ENCODE peak calls at places on chromosomes 16 and 17, in four cellular contexts. W is GM12891, C is H1, G is HepG2. D is an unnamed sample.

GRCh38 chr16:31461921-31462804 is 2.9 kb downstream of the ARMC5 start:
- DNase-seq in W (no peak), C (no peak), G (no peak), D (no peak)

GRCh38 chr17:79125503-79125902 is 50.9 kb downstream of the ENGASE start:
- DNase-seq in W (no peak), C (no peak), G (no peak), D (peak)

GRCh38 chr17:46853896-46854444 is 2.6 kb downstream of the WNT9B start:
- DNase-seq in W (no peak), C (no peak), G (no peak), D (no peak)

GRCh38 chr17:61245706-61246135 is 153.9 kb upstream of the TBX2 start:
- DNase-seq in W (no peak), C (peak), G (no peak), D (no peak)

GRCh38 chr16:10787304-10787703 is 31.3 kb downstream of the TVP23A start:
- DNase-seq in W (no peak), C (no peak), G (no peak), D (no peak)

GRCh38 chr16:83954577-83955016 is 1.6 kb downstream of the OSGIN1 start:
- DNase-seq in W (no peak), C (no peak), G (peak), D (no peak)

GRCh38 chr16:48126801-48127644 is 28.8 kb downstream of the ABCC12 start:
- DNase-seq in W (no peak), C (no peak), G (peak), D (no peak)

GRCh38 chr16:11481987-11482386 is 104.7 kb downstream of the LITAF start:
- DNase-seq in W (no peak), C (no peak), G (no peak), D (no peak)

GRCh38 chr17:50613596-50613995 is 21.1 kb upstream of the ABCC3 start:
- DNase-seq in W (no peak), C (no peak), G (no peak), D (peak)

GRCh38 chr17:2025220-2025621 is at the start of gene RTN4RL1:
- DNase-seq in W (peak), C (no peak), G (no peak), D (peak)

GRCh38 chr16:31016018-31016417 is 5.6 kb upstream of the STX1B start:
- DNase-seq in W (no peak), C (no peak), G (peak), D (peak)

GRCh38 chr16:70772493-70772892 is 28.5 kb downstream of the VAC14 start:
- DNase-seq in W (no peak), C (no peak), G (no peak), D (no peak)

GRCh38 chr16:58057126-58057525 is 31.6 kb downstream of the MMP15 start:
- DNase-seq in W (no peak), C (no peak), G (no peak), D (no peak)

GRCh38 chr17:38673714-38674012 is 1.1 kb downstream of the EPOP start:
- DNase-seq in W (peak), C (no peak), G (no peak), D (peak)

GRCh38 chr16:533391-534088 is 6.0 kb downstream of the CAPN15 start:
- DNase-seq in W (no peak), C (no peak), G (peak), D (no peak)

GRCh38 chr17:15930426-15930825 is 14.5 kb upstream of the ADORA2B start:
- DNase-seq in W (no peak), C (no peak), G (no peak), D (no peak)

GRCh38 chr17:78414178-78415162 is 36.0 kb downstream of the PGS1 start:
- DNase-seq in W (no peak), C (no peak), G (no peak), D (no peak)

GRCh38 chr17:44642861-44643260 is 13.4 kb upstream of the MEIOC start:
- DNase-seq in W (no peak), C (no peak), G (no peak), D (no peak)

GRCh38 chr16:49602201-49603041 is 228.8 kb downstream of the C16orf78 start:
- DNase-seq in W (no peak), C (no peak), G (no peak), D (no peak)

GRCh38 chr16:50954469-50954868 is 196.6 kb downstream of the SALL1 start:
- DNase-seq in W (no peak), C (no peak), G (no peak), D (no peak)

GRCh38 chr17:60435244-60436170 is 13.2 kb downstream of the CHCT1 start:
- DNase-seq in W (peak), C (no peak), G (peak), D (peak)

GRCh38 chr17:73462830-73463229 is 151.0 kb upstream of the CDC42EP4 start:
- DNase-seq in W (no peak), C (no peak), G (no peak), D (no peak)

GRCh38 chr17:59505610-59506276 is 59.7 kb upstream of the DHX40 start:
- DNase-seq in W (no peak), C (no peak), G (peak), D (no peak)

GRCh38 chr17:4558311-4558972 is 1.9 kb downstream of the GGT6 start:
- DNase-seq in W (no peak), C (no peak), G (no peak), D (no peak)

GRCh38 chr17:38352245-38353083 is 820 bp downstream of the SOCS7 start:
- DNase-seq in W (no peak), C (no peak), G (no peak), D (peak)

GRCh38 chr16:24747425-24747824 is 18.0 kb downstream of the TNRC6A start:
- DNase-seq in W (no peak), C (no peak), G (no peak), D (no peak)

GRCh38 chr17:5784791-5785190 is 200.5 kb upstream of the NLRP1 start:
- DNase-seq in W (no peak), C (no peak), G (no peak), D (no peak)

GRCh38 chr16:78584213-78584860 is 484.9 kb downstream of the WWOX start:
- DNase-seq in W (no peak), C (no peak), G (no peak), D (no peak)

GRCh38 chr17:64095144-64095882 is 34.6 kb downstream of the ERN1 start:
- DNase-seq in W (no peak), C (peak), G (no peak), D (no peak)

GRCh38 chr17:76139801-76140660 is 1.0 kb downstream of the FOXJ1 start:
- DNase-seq in W (peak), C (no peak), G (no peak), D (peak)

GRCh38 chr16:30930160-30930571 is 6.8 kb downstream of the FBXL19 start:
- DNase-seq in W (no peak), C (no peak), G (no peak), D (no peak)

GRCh38 chr17:56125830-56126819 is 27.1 kb upstream of the ANKFN1 start:
- DNase-seq in W (no peak), C (no peak), G (peak), D (peak)

GRCh38 chr17:11240841-11241610 is at the start of gene SHISA6:
- DNase-seq in W (no peak), C (no peak), G (no peak), D (peak)

GRCh38 chr16:58651965-58652348 is 22.3 kb upstream of the CNOT1 start:
- DNase-seq in W (no peak), C (no peak), G (no peak), D (no peak)

GRCh38 chr17:29826045-29826692 is 103.9 kb downstream of the SSH2 start:
- DNase-seq in W (no peak), C (no peak), G (no peak), D (no peak)

GRCh38 chr17:49357516-49357915 is 4.5 kb downstream of the ZNF652 start:
- DNase-seq in W (no peak), C (no peak), G (no peak), D (no peak)

GRCh38 chr17:71107136-71107535 is 937.8 kb downstream of the KCNJ2 start:
- DNase-seq in W (no peak), C (no peak), G (no peak), D (no peak)
- TF ChIP-seq TAF1 in W (no peak), C (no peak), G (no peak), D (no peak)

DNA sequence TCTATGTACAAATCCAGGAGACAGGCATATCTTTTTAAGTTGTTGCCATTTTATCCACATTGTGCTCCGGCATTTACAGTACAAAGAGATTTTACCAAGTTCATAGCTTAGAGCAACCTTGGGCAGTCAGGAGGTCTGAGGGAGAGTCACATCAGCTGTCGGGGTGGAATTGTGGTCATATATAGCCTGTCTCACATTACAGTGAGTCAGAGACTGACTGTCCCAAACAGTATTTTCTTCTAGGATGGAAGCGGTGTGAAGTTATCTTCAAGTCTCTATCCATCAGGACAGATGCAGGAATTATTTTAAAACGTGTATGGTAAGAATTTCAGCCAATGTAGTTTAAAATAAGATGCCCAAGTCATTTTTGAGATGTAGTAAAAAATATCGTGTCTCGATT is 53.0 kb downstream of the GPRC5B start:
- DNase-seq in W (no peak), C (no peak), G (no peak), D (no peak)
- TF ChIP-seq TAF1 in W (no peak), C (no peak), G (no peak), D (no peak)

GRCh38 chr16:67605641-67606040 is 39.3 kb upstream of the CARMIL2 start:
- DNase-seq in W (no peak), C (no peak), G (no peak), D (no peak)
- TF ChIP-seq TAF1 in W (no peak), C (no peak), G (no peak), D (no peak)

GRCh38 chr16:2985893-2986355 is 5.7 kb upstream of the PKMYT1 start:
- DNase-seq in W (no peak), C (no peak), G (no peak), D (no peak)
- TF ChIP-seq TAF1 in W (no peak), C (no peak), G (no peak), D (no peak)

GRCh38 chr16:27786221-27786848 is 236.4 kb downstream of the KATNIP start:
- DNase-seq in W (no peak), C (no peak), G (peak), D (no peak)
- TF ChIP-seq TAF1 in W (no peak), C (no peak), G (no peak), D (no peak)

GRCh38 chr17:40014375-40014980 is 762 bp upstream of the CSF3 start:
- DNase-seq in W (no peak), C (no peak), G (peak), D (peak)

GRCh38 chr17:40017422-40018080 is 2.3 kb downstream of the CSF3 start:
- DNase-seq in W (no peak), C (no peak), G (no peak), D (peak)

GRCh38 chr17:40016692-40017000 is 1.4 kb downstream of the CSF3 start:
- DNase-seq in W (no peak), C (no peak), G (no peak), D (no peak)

GRCh38 chr17:40015998-40016691 is 905 bp downstream of the CSF3 start:
- DNase-seq in W (no peak), C (no peak), G (no peak), D (no peak)

GRCh38 chr17:40015005-40015997 is at the start of gene CSF3:
- DNase-seq in W (no peak), C (no peak), G (peak), D (peak)
- TF ChIP-seq TAF1 in W (no peak), C (no peak), G (no peak), D (no peak)

GRCh38 chr17:82217120-82217529 is 4.5 kb upstream of the CCDC57 start:
- DNase-seq in W (no peak), C (no peak), G (no peak), D (no peak)

GRCh38 chr17:82215972-82216300 is 3.3 kb upstream of the CCDC57 start:
- DNase-seq in W (no peak), C (no peak), G (no peak), D (peak)

GRCh38 chr17:82215095-82215971 is 2.7 kb upstream of the CCDC57 start:
- DNase-seq in W (no peak), C (no peak), G (peak), D (peak)

GRCh38 chr17:82217530-82218204 is 5.0 kb upstream of the CCDC57 start:
- DNase-seq in W (no peak), C (no peak), G (peak), D (peak)

DNA sequence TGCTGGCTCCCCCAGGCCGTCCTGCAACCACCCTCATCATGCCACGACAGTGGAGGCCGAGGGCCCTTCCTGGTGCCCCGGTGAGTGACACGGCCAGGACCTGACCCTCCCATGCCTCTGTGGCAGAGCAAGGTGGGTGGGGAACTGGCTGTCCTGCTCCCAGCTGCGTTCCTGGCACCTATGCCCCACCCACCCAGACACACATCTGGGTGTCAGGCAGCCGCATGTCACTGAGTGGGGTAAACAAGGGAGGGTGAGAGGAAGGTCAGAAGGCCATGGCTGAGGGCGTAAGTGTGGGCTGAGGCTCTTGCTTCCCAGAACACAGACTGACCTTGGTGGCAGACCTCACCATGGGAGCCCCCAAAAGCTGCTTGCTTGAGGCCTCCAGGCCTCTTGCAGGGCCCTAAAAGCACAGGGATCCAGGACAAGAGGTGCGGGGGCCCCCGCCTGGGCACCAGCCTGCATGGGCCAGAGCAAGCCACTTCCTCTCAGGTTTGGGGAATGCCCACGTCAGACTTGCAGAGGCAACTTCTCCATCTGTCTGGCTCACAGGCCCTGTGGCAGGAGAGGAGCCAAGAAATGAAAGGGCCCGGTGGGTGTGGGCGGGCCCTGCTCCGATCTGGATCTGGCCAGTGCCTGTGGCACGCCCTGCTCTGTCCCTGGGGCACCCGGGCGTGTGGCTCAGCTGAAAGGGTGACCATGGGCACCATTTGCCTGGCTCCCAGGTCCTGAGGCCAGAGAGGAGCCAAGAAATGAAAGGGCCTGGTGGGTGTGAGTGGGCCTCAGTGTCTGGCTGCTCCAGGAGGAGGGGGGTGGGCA is 3.9 kb upstream of the CCDC57 start:
- DNase-seq in W (no peak), C (no peak), G (peak), D (peak)
- TF ChIP-seq TAF1 in W (no peak), C (no peak), G (peak), D (no peak)

GRCh38 chr17:80872011-80872929 is 119.4 kb upstream of the CHMP6 start:
- DNase-seq in W (no peak), C (no peak), G (no peak), D (no peak)

GRCh38 chr17:80870401-80870800 is 121.2 kb upstream of the CHMP6 start:
- DNase-seq in W (no peak), C (no peak), G (no peak), D (no peak)

GRCh38 chr17:80871341-80871740 is 120.3 kb upstream of the CHMP6 start:
- DNase-seq in W (no peak), C (no peak), G (no peak), D (no peak)

GRCh38 chr17:80874866-80875445 is 116.7 kb upstream of the CHMP6 start:
- DNase-seq in W (no peak), C (no peak), G (no peak), D (no peak)

DNA sequence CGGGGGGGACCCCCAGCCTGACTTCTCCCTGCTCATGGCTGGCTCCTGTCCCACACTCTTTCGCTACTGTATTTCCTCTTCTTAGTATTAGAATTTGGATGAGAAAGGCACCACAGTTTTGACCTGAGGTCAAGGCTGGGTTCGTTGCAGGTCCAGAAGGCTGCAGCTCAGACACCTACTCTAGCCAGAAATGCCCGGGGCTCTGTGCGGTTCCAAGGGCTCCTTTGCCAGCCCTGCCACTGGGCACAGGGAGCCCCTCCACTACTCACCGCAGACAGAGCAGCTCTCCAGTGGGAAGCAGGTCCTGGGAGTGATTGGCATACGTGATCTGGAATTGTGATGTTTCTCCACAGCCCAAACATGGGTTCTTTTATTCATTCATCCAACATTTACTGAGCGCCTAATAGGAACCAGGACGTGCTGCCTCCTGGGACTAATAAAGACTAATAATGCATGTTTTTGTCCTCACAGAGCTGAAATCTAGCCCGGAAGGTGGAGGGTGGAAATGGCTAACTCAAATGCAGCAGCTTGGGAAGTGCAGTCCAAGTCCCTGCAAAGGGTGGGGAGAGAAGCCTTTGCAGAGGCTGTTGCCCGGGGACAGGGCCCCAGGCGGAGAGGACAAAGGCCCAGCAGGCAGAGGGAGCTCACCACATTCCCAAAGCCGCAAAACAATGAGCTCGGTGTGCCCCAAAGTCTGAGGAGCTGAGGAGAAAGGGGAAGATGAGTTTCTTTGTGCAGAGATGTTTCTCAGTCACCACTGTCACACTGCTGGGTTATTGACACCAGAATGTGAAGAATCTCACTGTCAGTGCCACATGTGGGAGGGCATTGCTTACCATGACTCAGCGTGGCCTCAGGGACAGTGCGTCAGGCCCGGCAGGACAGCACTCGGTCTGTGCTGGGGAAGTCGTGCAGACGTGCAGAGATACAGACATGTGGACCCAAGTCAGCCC is 118.4 kb upstream of the CHMP6 start:
- DNase-seq in W (no peak), C (peak), G (no peak), D (no peak)
- TF ChIP-seq TAF1 in W (no peak), C (no peak), G (no peak), D (no peak)

GRCh38 chr17:13084420-13084819 is 66.6 kb upstream of the ELAC2 start:
- DNase-seq in W (no peak), C (no peak), G (no peak), D (no peak)

GRCh38 chr17:13078591-13078990 is 60.8 kb upstream of the ELAC2 start:
- DNase-seq in W (no peak), C (no peak), G (no peak), D (no peak)

GRCh38 chr17:13076905-13077304 is 59.1 kb upstream of the ELAC2 start:
- DNase-seq in W (no peak), C (no peak), G (no peak), D (no peak)

GRCh38 chr17:13074026-13074425 is 56.2 kb upstream of the ELAC2 start:
- DNase-seq in W (no peak), C (no peak), G (no peak), D (no peak)

GRCh38 chr17:13079010-13079409 is 61.2 kb upstream of the ELAC2 start:
- DNase-seq in W (no peak), C (no peak), G (no peak), D (no peak)
- TF ChIP-seq TAF1 in W (no peak), C (no peak), G (no peak), D (no peak)